ENCODE peak calls at places on chromosomes 6 and 20, in seven cellular contexts. U is activated T-cell treated with anti-CD3 and anti-CD28 coated beads, Interleukin-2, amount 50 U/mL, for 72 hours; L is NCI-H1092 treated with DMSO at 0.1 percent for 48 hours; I is KBM-7; Q is hippocampal formation; D is amniotic stem cell; P is iPS-NIHi11. F is an unnamed sample.

GRCh38 chr6:131059486-131059885 is 3.6 kb downstream of the EPB41L2 start:
- DNase-seq in U (no peak), L (no peak), I (no peak), Q (no peak), D (no peak), P (no peak), F (no peak)

GRCh38 chr6:286681-287499 is 5.4 kb upstream of the DUSP22 start:
- DNase-seq in U (no peak), L (no peak), I (no peak), Q (no peak), D (no peak), P (no peak), F (no peak)

GRCh38 chr6:109240370-109241084 is 141.7 kb downstream of the CD164 start:
- DNase-seq in U (no peak), L (no peak), I (peak), Q (no peak), D (no peak), P (no peak), F (peak)

GRCh38 chr20:48772183-48772976 is 55.4 kb downstream of the PREX1 start:
- DNase-seq in U (no peak), L (no peak), I (peak), Q (peak), D (no peak), P (no peak), F (peak)

GRCh38 chr6:110776413-110776812 is 38.9 kb downstream of the CDK19 start:
- DNase-seq in U (no peak), L (no peak), I (no peak), Q (no peak), D (no peak), P (no peak), F (no peak)

GRCh38 chr6:42507195-42507594 is 55.5 kb upstream of the TRERF1 start:
- DNase-seq in U (no peak), L (no peak), I (no peak), Q (no peak), D (no peak), P (no peak), F (no peak)

GRCh38 chr6:3301506-3301905 is 42.8 kb downstream of the PSMG4 start:
- DNase-seq in U (no peak), L (no peak), I (no peak), Q (no peak), D (no peak), P (no peak), F (no peak)

GRCh38 chr6:168384045-168385038 is 56.6 kb upstream of the SMOC2 start:
- DNase-seq in U (no peak), L (no peak), I (no peak), Q (no peak), D (no peak), P (no peak), F (no peak)

GRCh38 chr6:138036955-138037592 is 70.1 kb downstream of the PERP start:
- DNase-seq in U (no peak), L (no peak), I (no peak), Q (no peak), D (no peak), P (no peak), F (no peak)

GRCh38 chr20:51187318-51187717 is 164.4 kb upstream of the KCNG1 start:
- DNase-seq in U (no peak), L (no peak), I (no peak), Q (no peak), D (no peak), P (no peak), F (no peak)

GRCh38 chr6:136723780-136724179 is 68.5 kb downstream of the MAP3K5 start:
- DNase-seq in U (peak), L (no peak), I (peak), Q (no peak), D (no peak), P (no peak), F (peak)

GRCh38 chr6:87230801-87231200 is 75.4 kb downstream of the ZNF292 start:
- DNase-seq in U (no peak), L (no peak), I (no peak), Q (no peak), D (no peak), P (no peak), F (no peak)

GRCh38 chr6:143529095-143529494 is 17.6 kb upstream of the FUCA2 start:
- DNase-seq in U (no peak), L (no peak), I (peak), Q (no peak), D (no peak), P (peak), F (no peak)

GRCh38 chr6:89977808-89978748 is 83.8 kb downstream of the GJA10 start:
- DNase-seq in U (no peak), L (peak), I (no peak), Q (no peak), D (no peak), P (no peak), F (no peak)

GRCh38 chr20:64099880-64100565 is 7.3 kb downstream of the NPBWR2 start:
- DNase-seq in U (no peak), L (peak), I (no peak), Q (no peak), D (no peak), P (no peak), F (no peak)

GRCh38 chr6:8556370-8557018 is 121.1 kb upstream of the SLC35B3 start:
- DNase-seq in U (no peak), L (peak), I (no peak), Q (no peak), D (peak), P (no peak), F (no peak)

GRCh38 chr6:399785-400517 is 8.4 kb downstream of the IRF4 start:
- DNase-seq in U (peak), L (no peak), I (no peak), Q (no peak), D (no peak), P (no peak), F (no peak)

GRCh38 chr6:159053781-159054398 is 9.1 kb upstream of the TAGAP start:
- DNase-seq in U (no peak), L (no peak), I (peak), Q (no peak), D (no peak), P (no peak), F (peak)

GRCh38 chr6:44892579-44892978 is 435.6 kb upstream of the RUNX2 start:
- DNase-seq in U (no peak), L (no peak), I (no peak), Q (no peak), D (no peak), P (no peak), F (no peak)

GRCh38 chr6:151387581-151387980 is 3.8 kb downstream of the ZBTB2 start:
- DNase-seq in U (no peak), L (no peak), I (no peak), Q (no peak), D (no peak), P (no peak), F (no peak)

GRCh38 chr20:25136643-25137559 is 55.0 kb upstream of the VSX1 start:
- DNase-seq in U (no peak), L (no peak), I (no peak), Q (peak), D (peak), P (peak), F (no peak)

GRCh38 chr20:3758566-3758965 is 9.0 kb downstream of the ADISSP start:
- DNase-seq in U (no peak), L (no peak), I (no peak), Q (no peak), D (no peak), P (no peak), F (no peak)

GRCh38 chr20:41228858-41229257 is 88.7 kb downstream of the ZHX3 start:
- DNase-seq in U (no peak), L (no peak), I (no peak), Q (no peak), D (no peak), P (no peak), F (no peak)

GRCh38 chr6:168314948-168315347 is 4.6 kb downstream of the DACT2 start:
- DNase-seq in U (no peak), L (no peak), I (no peak), Q (no peak), D (no peak), P (no peak), F (no peak)

GRCh38 chr20:37564388-37565133 is 36.9 kb upstream of the BLCAP start:
- DNase-seq in U (peak), L (peak), I (peak), Q (no peak), D (no peak), P (peak), F (no peak)

GRCh38 chr20:60512436-60512835 is 554.2 kb downstream of the CDH26 start:
- DNase-seq in U (no peak), L (no peak), I (no peak), Q (peak), D (no peak), P (peak), F (no peak)

GRCh38 chr6:89830385-89830809 is 717 bp downstream of the CASP8AP2 start:
- DNase-seq in U (no peak), L (peak), I (peak), Q (no peak), D (no peak), P (no peak), F (no peak)

GRCh38 chr6:31180500-31180899 is 10.0 kb upstream of the POU5F1 start:
- DNase-seq in U (peak), L (no peak), I (no peak), Q (no peak), D (no peak), P (peak), F (peak)

GRCh38 chr6:12811519-12811918 is 95.0 kb downstream of the PHACTR1 start:
- DNase-seq in U (no peak), L (no peak), I (no peak), Q (no peak), D (no peak), P (no peak), F (no peak)

GRCh38 chr6:134295953-134296553 is 21.9 kb downstream of the SGK1 start:
- DNase-seq in U (no peak), L (no peak), I (peak), Q (peak), D (peak), P (peak), F (no peak)

GRCh38 chr6:79420054-79420453 is 117.2 kb downstream of the LCA5 start:
- DNase-seq in U (no peak), L (peak), I (no peak), Q (peak), D (no peak), P (no peak), F (no peak)

GRCh38 chr6:141548969-141549368 is 583.8 kb upstream of the GJE1 start:
- DNase-seq in U (no peak), L (no peak), I (no peak), Q (no peak), D (no peak), P (no peak), F (no peak)

GRCh38 chr20:60138263-60139127 is 180.3 kb downstream of the CDH26 start:
- DNase-seq in U (peak), L (peak), I (no peak), Q (no peak), D (no peak), P (no peak), F (no peak)

GRCh38 chr6:17473554-17473953 is 80.2 kb downstream of the CAP2 start:
- DNase-seq in U (no peak), L (peak), I (no peak), Q (no peak), D (no peak), P (no peak), F (no peak)